ENCODE peak calls at places on chromosomes 16 and 17, in seven cellular contexts. G, X, C, O, R, D and L are unnamed samples.

GRCh38 chr16:52577130-52577706 is 30.3 kb upstream of the TOX3 start:
- DNase-seq in G (no peak), X (no peak), C (no peak), O (no peak), R (no peak), D (no peak), L (no peak)

GRCh38 chr16:30948956-30949654 is at the start of gene ORAI3:
- DNase-seq in G (peak), X (peak), C (no peak), O (no peak), R (no peak), D (peak), L (peak)

GRCh38 chr17:65143899-65144590 is 6.9 kb downstream of the RGS9 start:
- DNase-seq in G (no peak), X (no peak), C (no peak), O (no peak), R (no peak), D (no peak), L (no peak)

GRCh38 chr17:37388266-37388665 is 12.5 kb downstream of the C17orf78 start:
- DNase-seq in G (no peak), X (peak), C (no peak), O (no peak), R (no peak), D (no peak), L (no peak)

GRCh38 chr17:30958187-30958586 is 12.7 kb upstream of the RNF135 start:
- DNase-seq in G (no peak), X (no peak), C (no peak), O (no peak), R (no peak), D (no peak), L (no peak)

GRCh38 chr17:50459756-50460155 is 8.9 kb downstream of the CHAD start:
- DNase-seq in G (no peak), X (no peak), C (no peak), O (no peak), R (no peak), D (no peak), L (no peak)

GRCh38 chr16:55569025-55569424 is 2.5 kb downstream of the CAPNS2 start:
- DNase-seq in G (no peak), X (no peak), C (no peak), O (no peak), R (no peak), D (peak), L (no peak)

GRCh38 chr17:10698116-10698818 is 873 bp downstream of the ADPRM start:
- DNase-seq in G (no peak), X (no peak), C (no peak), O (no peak), R (no peak), D (peak), L (peak)

GRCh38 chr16:85881436-85881835 is 17.5 kb upstream of the IRF8 start:
- DNase-seq in G (no peak), X (no peak), C (no peak), O (no peak), R (no peak), D (no peak), L (no peak)

GRCh38 chr17:46044286-46044928 is 45.4 kb downstream of the STH start:
- DNase-seq in G (peak), X (peak), C (peak), O (peak), R (peak), D (peak), L (peak)

GRCh38 chr16:89574681-89575246 is 794 bp upstream of the CPNE7 start:
- DNase-seq in G (peak), X (no peak), C (peak), O (no peak), R (no peak), D (peak), L (peak)

GRCh38 chr17:70172921-70173320 is 3.6 kb downstream of the KCNJ2 start:
- DNase-seq in G (no peak), X (no peak), C (no peak), O (no peak), R (no peak), D (no peak), L (no peak)

GRCh38 chr16:8863594-8864424 is 5.0 kb downstream of the CARHSP1 start:
- DNase-seq in G (no peak), X (peak), C (no peak), O (no peak), R (no peak), D (no peak), L (no peak)

GRCh38 chr17:39791296-39791992 is 53.7 kb downstream of the GRB7 start:
- DNase-seq in G (no peak), X (no peak), C (no peak), O (no peak), R (no peak), D (no peak), L (no peak)

GRCh38 chr17:75404739-75405364 is 626 bp downstream of the GRB2 start:
- DNase-seq in G (peak), X (no peak), C (peak), O (no peak), R (no peak), D (no peak), L (no peak)

GRCh38 chr16:50836121-50836541 is 94.2 kb downstream of the CYLD start:
- DNase-seq in G (no peak), X (no peak), C (no peak), O (no peak), R (no peak), D (no peak), L (peak)

GRCh38 chr17:29155235-29155965 is 24.8 kb downstream of the MYO18A start:
- DNase-seq in G (no peak), X (peak), C (peak), O (no peak), R (no peak), D (peak), L (no peak)

GRCh38 chr17:48678141-48678971 is 44.0 kb downstream of the PRAC1 start:
- DNase-seq in G (peak), X (no peak), C (peak), O (no peak), R (no peak), D (peak), L (peak)

GRCh38 chr16:50448981-50449380 is 80.2 kb upstream of the BRD7 start:
- DNase-seq in G (no peak), X (no peak), C (no peak), O (no peak), R (no peak), D (no peak), L (no peak)

GRCh38 chr16:2365895-2366294 is 25.4 kb upstream of the ABCA3 start:
- DNase-seq in G (no peak), X (no peak), C (no peak), O (no peak), R (peak), D (peak), L (no peak)

GRCh38 chr17:57782642-57783337 is 37.7 kb upstream of the CCDC182 start:
- DNase-seq in G (no peak), X (no peak), C (no peak), O (no peak), R (no peak), D (no peak), L (no peak)

GRCh38 chr17:78130080-78130438 is 512 bp upstream of the TMC8 start:
- DNase-seq in G (no peak), X (no peak), C (no peak), O (no peak), R (no peak), D (no peak), L (no peak)

GRCh38 chr16:51816929-51817328 is 665.9 kb upstream of the SALL1 start:
- DNase-seq in G (no peak), X (no peak), C (no peak), O (no peak), R (peak), D (peak), L (no peak)

GRCh38 chr16:1808691-1809090 is 15.2 kb upstream of the IGFALS start:
- DNase-seq in G (no peak), X (no peak), C (no peak), O (no peak), R (no peak), D (no peak), L (no peak)

GRCh38 chr16:10122546-10122945 is 59.7 kb downstream of the GRIN2A start:
- DNase-seq in G (no peak), X (no peak), C (no peak), O (no peak), R (no peak), D (no peak), L (no peak)

GRCh38 chr16:5024632-5025031 is 9.1 kb downstream of the NAGPA start:
- DNase-seq in G (no peak), X (peak), C (no peak), O (no peak), R (no peak), D (peak), L (no peak)

GRCh38 chr16:25827709-25828108 is 135.9 kb downstream of the HS3ST4 start:
- DNase-seq in G (no peak), X (no peak), C (no peak), O (no peak), R (no peak), D (no peak), L (no peak)

GRCh38 chr17:56629450-56630187 is 36.1 kb downstream of the NOG start:
- DNase-seq in G (peak), X (no peak), C (no peak), O (no peak), R (no peak), D (peak), L (no peak)

GRCh38 chr16:85781685-85782370 is 17.5 kb downstream of the EMC8 start:
- DNase-seq in G (no peak), X (no peak), C (no peak), O (no peak), R (no peak), D (peak), L (no peak)

GRCh38 chr17:61133853-61134252 is 265.8 kb upstream of the TBX2 start:
- DNase-seq in G (no peak), X (no peak), C (no peak), O (no peak), R (no peak), D (no peak), L (no peak)

GRCh38 chr17:49490271-49490670 is 4.8 kb upstream of the NGFR start:
- DNase-seq in G (no peak), X (no peak), C (no peak), O (no peak), R (no peak), D (no peak), L (no peak)

GRCh38 chr16:77624085-77624484 is 98.2 kb upstream of the NUDT7 start:
- DNase-seq in G (no peak), X (no peak), C (no peak), O (no peak), R (no peak), D (no peak), L (no peak)

GRCh38 chr17:57900991-57901743 is 51.3 kb upstream of the MRPS23 start:
- DNase-seq in G (no peak), X (no peak), C (no peak), O (no peak), R (no peak), D (no peak), L (no peak)

GRCh38 chr17:55520402-55520801 is 9.2 kb upstream of the SMIM36 start:
- DNase-seq in G (no peak), X (no peak), C (no peak), O (no peak), R (no peak), D (no peak), L (no peak)